ENCODE peak calls at places on chromosomes 6 and 20, in five cellular contexts. One of them, this sample, is unnamed.

GRCh38 chr6:160055378-160055777 is 66.2 kb upstream of the SLC22A1 start:
- DNase-seq in CD4-positive, alpha-beta T cell: no peak
- DNase-seq in dermis blood vessel endothelial cell: no peak
- DNase-seq in fibroblast of mammary gland: no peak
- DNase-seq in NCI-H524 treated with DMSO at 0.1 percent for 48 hours: no peak
- DNase-seq in this sample: no peak

GRCh38 chr6:111478749-111479148 is 4.3 kb downstream of the REV3L start:
- DNase-seq in CD4-positive, alpha-beta T cell: no peak
- DNase-seq in dermis blood vessel endothelial cell: peak
- DNase-seq in fibroblast of mammary gland: peak
- DNase-seq in NCI-H524 treated with DMSO at 0.1 percent for 48 hours: peak
- DNase-seq in this sample: peak

GRCh38 chr6:25717856-25718740 is 36.4 kb upstream of the SLC17A4 start:
- DNase-seq in CD4-positive, alpha-beta T cell: no peak
- DNase-seq in dermis blood vessel endothelial cell: peak
- DNase-seq in fibroblast of mammary gland: peak
- DNase-seq in NCI-H524 treated with DMSO at 0.1 percent for 48 hours: no peak
- DNase-seq in this sample: peak

GRCh38 chr6:134240664-134241431 is 77.1 kb downstream of the SGK1 start:
- DNase-seq in CD4-positive, alpha-beta T cell: peak
- DNase-seq in dermis blood vessel endothelial cell: no peak
- DNase-seq in fibroblast of mammary gland: no peak
- DNase-seq in NCI-H524 treated with DMSO at 0.1 percent for 48 hours: no peak
- DNase-seq in this sample: no peak

GRCh38 chr6:74273541-74273940 is 577.5 kb downstream of the CD109 start:
- DNase-seq in CD4-positive, alpha-beta T cell: no peak
- DNase-seq in dermis blood vessel endothelial cell: no peak
- DNase-seq in fibroblast of mammary gland: no peak
- DNase-seq in NCI-H524 treated with DMSO at 0.1 percent for 48 hours: no peak
- DNase-seq in this sample: no peak

GRCh38 chr20:10221022-10221421 is 2.4 kb downstream of the SNAP25 start:
- DNase-seq in CD4-positive, alpha-beta T cell: no peak
- DNase-seq in dermis blood vessel endothelial cell: no peak
- DNase-seq in fibroblast of mammary gland: no peak
- DNase-seq in NCI-H524 treated with DMSO at 0.1 percent for 48 hours: no peak
- DNase-seq in this sample: no peak

GRCh38 chr6:149008741-149009140 is 261.9 kb downstream of the UST start:
- DNase-seq in CD4-positive, alpha-beta T cell: no peak
- DNase-seq in dermis blood vessel endothelial cell: no peak
- DNase-seq in fibroblast of mammary gland: no peak
- DNase-seq in NCI-H524 treated with DMSO at 0.1 percent for 48 hours: no peak
- DNase-seq in this sample: no peak

GRCh38 chr6:129331450-129332138 is 378.4 kb downstream of the ARHGAP18 start:
- DNase-seq in CD4-positive, alpha-beta T cell: no peak
- DNase-seq in dermis blood vessel endothelial cell: peak
- DNase-seq in fibroblast of mammary gland: peak
- DNase-seq in NCI-H524 treated with DMSO at 0.1 percent for 48 hours: no peak
- DNase-seq in this sample: peak

GRCh38 chr20:44543345-44543744 is 21.5 kb upstream of the SERINC3 start:
- DNase-seq in CD4-positive, alpha-beta T cell: no peak
- DNase-seq in dermis blood vessel endothelial cell: no peak
- DNase-seq in fibroblast of mammary gland: no peak
- DNase-seq in NCI-H524 treated with DMSO at 0.1 percent for 48 hours: no peak
- DNase-seq in this sample: no peak

GRCh38 chr6:140346461-140346860 is 972.0 kb upstream of the CITED2 start:
- DNase-seq in CD4-positive, alpha-beta T cell: no peak
- DNase-seq in dermis blood vessel endothelial cell: peak
- DNase-seq in fibroblast of mammary gland: peak
- DNase-seq in NCI-H524 treated with DMSO at 0.1 percent for 48 hours: no peak
- DNase-seq in this sample: peak